ENCODE peak calls at places on chromosomes 12 and 14, in four cellular contexts. E is mucosa of descending colon, L is GM10248, H is astrocyte of the cerebellum. K is an unnamed sample.

GRCh38 chr12:124916370-124917134 is 2.1 kb upstream of the UBC start:
- DNase-seq in E (peak), L (no peak), H (peak), K (peak)

GRCh38 chr12:66409195-66409871 is 107.0 kb downstream of the HELB start:
- DNase-seq in E (peak), L (peak), H (peak), K (no peak)

GRCh38 chr14:99686557-99687283 is 2.6 kb downstream of the CYP46A1 start:
- DNase-seq in E (no peak), L (no peak), H (no peak), K (peak)

GRCh38 chr12:106282457-106283097 is 20.0 kb upstream of the TCP11L2 start:
- DNase-seq in E (peak), L (peak), H (no peak), K (no peak)

GRCh38 chr14:73634333-73634833 is 10.4 kb upstream of the DNAL1 start:
- DNase-seq in E (peak), L (peak), H (no peak), K (no peak)

GRCh38 chr14:99560946-99561683 is 42.9 kb downstream of the CCDC85C start:
- DNase-seq in E (no peak), L (no peak), H (no peak), K (no peak)

GRCh38 chr12:96237465-96238077 is 43.4 kb downstream of the ELK3 start:
- DNase-seq in E (peak), L (no peak), H (peak), K (peak)

GRCh38 chr12:22431693-22432251 is 97.3 kb upstream of the ST8SIA1 start:
- DNase-seq in E (no peak), L (no peak), H (no peak), K (no peak)

GRCh38 chr12:20452496-20452895 is 84.2 kb downstream of the PDE3A start:
- DNase-seq in E (no peak), L (no peak), H (no peak), K (no peak)

GRCh38 chr12:74481078-74481477 is 56.6 kb upstream of the ATXN7L3B start:
- DNase-seq in E (no peak), L (no peak), H (no peak), K (no peak)

GRCh38 chr12:25533150-25533549 is 19.9 kb downstream of the LMNTD1 start:
- DNase-seq in E (no peak), L (no peak), H (no peak), K (no peak)

GRCh38 chr12:89040146-89040964 is 311.9 kb downstream of the DUSP6 start:
- DNase-seq in E (peak), L (peak), H (no peak), K (no peak)

GRCh38 chr14:69685716-69686115 is 74.3 kb downstream of the SUSD6 start:
- DNase-seq in E (peak), L (no peak), H (peak), K (peak)

GRCh38 chr12:39935839-39936238 is 170.0 kb downstream of the SLC2A13 start:
- DNase-seq in E (peak), L (no peak), H (no peak), K (no peak)

GRCh38 chr14:103052407-103052806 is 4.9 kb downstream of the CDC42BPB start:
- DNase-seq in E (no peak), L (no peak), H (no peak), K (no peak)

GRCh38 chr12:107645630-107646333 is 39.8 kb upstream of the PWP1 start:
- DNase-seq in E (no peak), L (no peak), H (no peak), K (no peak)

GRCh38 chr14:74649673-74650072 is 37.6 kb upstream of the LTBP2 start:
- DNase-seq in E (no peak), L (no peak), H (no peak), K (no peak)